ENCODE peak calls at places on chromosomes 6 and 20, in five cellular contexts. J is uterus, K is heart left ventricle, N is tibial nerve, I is upper lobe of left lung. V is an unnamed sample.

GRCh38 chr20:58705525-58705924 is 12.9 kb downstream of the NPEPL1 start:
- DNase-seq in I (no peak), J (peak; percentile 8), K (peak; percentile 18), N (no peak), V (no peak)

GRCh38 chr6:311679-312220 is 19.5 kb downstream of the DUSP22 start:
- DNase-seq in I (no peak), J (no peak), K (peak; percentile 76), N (no peak), V (no peak)

GRCh38 chr6:35062676-35063574 is 78.2 kb downstream of the TCP11 start:
- DNase-seq in N (no peak), K (no peak), I (no peak), J (no peak), V (no peak)

GRCh38 chr20:46215913-46216707 is 92.2 kb downstream of the CDH22 start:
- DNase-seq in J (no peak), I (no peak), K (peak; percentile 60), N (no peak), V (no peak)

GRCh38 chr6:84738996-84739865 is 25.2 kb downstream of the TBX18 start:
- DNase-seq in I (no peak), N (no peak), K (no peak), J (no peak), V (no peak)

GRCh38 chr6:32825966-32826365 is 9.2 kb upstream of the HLA-DOB start:
- DNase-seq in I (no peak), J (no peak), K (no peak), N (no peak), V (no peak)

GRCh38 chr6:80249897-80250296 is 143.4 kb downstream of the BCKDHB start:
- DNase-seq in N (no peak), I (no peak), J (no peak), K (no peak), V (no peak)

GRCh38 chr6:14734416-14735340 is 511.2 kb upstream of the JARID2 start:
- DNase-seq in J (no peak), N (no peak), I (no peak), K (no peak), V (no peak)

GRCh38 chr6:111558690-111559192 is 46.9 kb downstream of the TRAF3IP2 start:
- DNase-seq in J (no peak), K (no peak), I (no peak), N (no peak), V (no peak)

GRCh38 chr20:46559685-46560440 is 9.4 kb upstream of the OCSTAMP start:
- DNase-seq in I (no peak), N (no peak), J (no peak), K (no peak), V (no peak)

GRCh38 chr6:33609019-33609418 is 12.1 kb upstream of the ITPR3 start:
- DNase-seq in N (no peak), I (no peak), J (no peak), K (no peak), V (no peak)

GRCh38 chr6:166078294-166078693 is 89.4 kb downstream of the TBXT start:
- DNase-seq in J (no peak), I (no peak), K (no peak), N (no peak), V (no peak)

GRCh38 chr6:64012351-64013060 is 376.9 kb downstream of the PHF3 start:
- DNase-seq in K (no peak), I (no peak), J (no peak), N (no peak), V (no peak)

GRCh38 chr6:22466665-22467064 is 102.7 kb upstream of the HDGFL1 start:
- DNase-seq in N (no peak), J (no peak), K (no peak), I (no peak), V (no peak)

GRCh38 chr6:148470606-148471299 is 128.1 kb downstream of the SASH1 start:
- DNase-seq in N (no peak), K (no peak), I (no peak), J (no peak), V (no peak)

GRCh38 chr20:49956689-49957443 is 20.7 kb downstream of the RNF114 start:
- DNase-seq in N (no peak), J (no peak), I (peak; percentile 54), K (peak; percentile 84), V (no peak)

GRCh38 chr6:105651969-105652368 is 249.1 kb upstream of the PREP start:
- DNase-seq in K (no peak), J (no peak), N (no peak), I (no peak), V (no peak)

GRCh38 chr6:139515511-139515910 is 141.1 kb upstream of the CITED2 start:
- DNase-seq in K (no peak), J (no peak), I (no peak), N (no peak), V (no peak)

DNA sequence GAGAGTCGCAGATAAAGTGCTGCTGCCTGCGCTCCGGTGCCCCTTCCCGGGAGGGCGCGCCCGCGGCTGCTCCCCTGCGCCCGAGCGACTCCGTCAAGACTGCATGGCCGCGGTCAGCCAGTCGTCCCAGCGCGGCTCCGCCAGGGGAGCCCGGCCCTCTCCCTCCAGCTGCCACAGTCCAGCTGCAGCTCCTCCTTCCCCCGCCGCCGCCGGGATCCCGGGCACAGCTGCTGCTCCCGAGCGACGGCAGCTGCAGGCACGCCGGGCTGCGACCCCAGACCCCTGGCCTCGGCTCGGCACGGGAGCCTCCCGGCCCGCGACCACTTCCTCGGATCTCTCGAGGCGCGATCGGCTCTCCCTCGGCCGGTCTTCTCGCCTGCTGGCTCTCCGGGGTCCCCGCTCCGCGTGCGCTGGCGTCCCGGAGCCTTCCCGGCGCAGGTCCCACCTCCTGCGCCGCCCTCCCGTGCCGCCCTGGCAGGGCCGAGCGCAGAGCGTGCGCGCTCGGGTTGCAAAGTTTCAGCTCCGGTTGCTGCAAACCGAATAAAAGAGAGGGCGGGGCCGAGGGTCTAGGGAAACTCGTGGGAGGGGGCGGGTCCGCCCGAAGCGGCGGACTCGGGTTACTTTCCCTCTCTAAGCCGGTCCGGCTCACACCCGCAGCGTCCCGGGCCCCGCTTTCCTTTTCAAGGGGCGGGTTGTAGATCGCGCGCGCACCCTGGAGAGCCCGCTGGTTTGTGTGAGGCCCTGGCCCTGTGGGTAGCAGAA is at the start of gene CNKSR3:
- DNase-seq in K (peak; percentile 91), N (peak; percentile 71), J (peak; percentile 90), I (peak; percentile 93), V (peak; percentile 96)
- TF ChIP-seq POLR2A in K (peak; percentile 85), N (peak; percentile 83), J (peak; percentile 93), I (no peak), V (no peak)

GRCh38 chr6:56838016-56838555 is 116.8 kb upstream of the BEND6 start:
- DNase-seq in K (no peak), N (no peak), J (no peak), I (no peak), V (no peak)

GRCh38 chr6:56837322-56837894 is 117.5 kb upstream of the BEND6 start:
- DNase-seq in J (no peak), K (no peak), I (no peak), N (no peak), V (no peak)

GRCh38 chr6:56840467-56841371 is 114.2 kb upstream of the BEND6 start:
- DNase-seq in J (no peak), K (no peak), N (no peak), I (no peak), V (no peak)

GRCh38 chr6:56839533-56840183 is 115.2 kb upstream of the BEND6 start:
- DNase-seq in N (no peak), I (no peak), K (no peak), J (no peak), V (no peak)

DNA sequence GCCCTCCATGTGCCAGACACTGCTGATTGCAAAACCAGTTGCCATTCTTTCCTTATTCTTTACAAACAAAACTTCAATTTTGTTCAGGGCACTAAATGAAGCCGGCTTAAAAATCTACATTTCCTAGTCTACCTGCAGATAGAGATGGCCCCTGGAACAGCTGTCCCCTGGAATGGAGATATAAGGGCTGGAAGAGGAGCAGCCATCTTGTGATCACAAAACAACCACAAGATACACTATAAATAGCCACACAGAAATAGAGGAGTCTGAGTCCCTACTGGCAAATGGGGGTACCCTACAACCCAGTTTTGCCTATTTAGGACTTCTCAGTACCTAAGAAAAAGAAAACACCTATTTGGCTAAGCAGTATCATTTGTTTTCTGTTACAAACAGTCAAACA is 115.9 kb upstream of the BEND6 start:
- DNase-seq in J (no peak), I (no peak), K (no peak), N (no peak), V (no peak)
- H3K4me3 ChIP-seq in J (no peak overlapping the region), I (no peak overlapping the region), K (no peak overlapping the region), N (no peak overlapping the region), V (no peak overlapping the region)

GRCh38 chr6:26284537-26285142 is 80.4 kb upstream of the BTN3A2 start:
- DNase-seq in J (peak; percentile 60), N (no peak), K (peak; percentile 70), I (peak; percentile 83), V (no peak)

GRCh38 chr6:26288155-26288554 is 76.8 kb upstream of the BTN3A2 start:
- DNase-seq in K (no peak), I (no peak), J (no peak), N (no peak), V (no peak)

GRCh38 chr6:26286168-26286854 is 78.7 kb upstream of the BTN3A2 start:
- DNase-seq in J (peak; percentile 69), I (peak; percentile 76), K (peak; percentile 42), N (peak; percentile 59), V (peak; percentile 74)

GRCh38 chr6:26280409-26280808 is 84.6 kb upstream of the BTN3A2 start:
- DNase-seq in I (no peak), N (no peak), K (no peak), J (no peak), V (no peak)

GRCh38 chr6:26285143-26286134 is 79.6 kb upstream of the BTN3A2 start:
- DNase-seq in N (peak; percentile 96), J (peak; percentile 95), K (peak; percentile 97), I (peak; percentile 89), V (peak; percentile 99)
- TF ChIP-seq POLR2A in N (peak; percentile 81), J (peak; percentile 86), K (peak; percentile 78), I (no peak), V (no peak)

GRCh38 chr6:151804585-151805285 is 2.7 kb upstream of the ESR1 start:
- DNase-seq in N (no peak), I (no peak), K (no peak), J (no peak), V (no peak)

GRCh38 chr6:151805286-151805840 is 2.1 kb upstream of the ESR1 start:
- DNase-seq in I (peak; percentile 29), K (peak; percentile 34), N (no peak), J (peak; percentile 66), V (no peak)

GRCh38 chr6:151808331-151809241 is 1.1 kb downstream of the ESR1 start:
- DNase-seq in I (peak; percentile 59), N (no peak), J (peak; percentile 60), K (no peak), V (peak; percentile 30)

GRCh38 chr6:151806757-151807512 is 547 bp upstream of the ESR1 start:
- DNase-seq in I (no peak), N (no peak), K (no peak), J (peak; percentile 18), V (no peak)

DNA sequence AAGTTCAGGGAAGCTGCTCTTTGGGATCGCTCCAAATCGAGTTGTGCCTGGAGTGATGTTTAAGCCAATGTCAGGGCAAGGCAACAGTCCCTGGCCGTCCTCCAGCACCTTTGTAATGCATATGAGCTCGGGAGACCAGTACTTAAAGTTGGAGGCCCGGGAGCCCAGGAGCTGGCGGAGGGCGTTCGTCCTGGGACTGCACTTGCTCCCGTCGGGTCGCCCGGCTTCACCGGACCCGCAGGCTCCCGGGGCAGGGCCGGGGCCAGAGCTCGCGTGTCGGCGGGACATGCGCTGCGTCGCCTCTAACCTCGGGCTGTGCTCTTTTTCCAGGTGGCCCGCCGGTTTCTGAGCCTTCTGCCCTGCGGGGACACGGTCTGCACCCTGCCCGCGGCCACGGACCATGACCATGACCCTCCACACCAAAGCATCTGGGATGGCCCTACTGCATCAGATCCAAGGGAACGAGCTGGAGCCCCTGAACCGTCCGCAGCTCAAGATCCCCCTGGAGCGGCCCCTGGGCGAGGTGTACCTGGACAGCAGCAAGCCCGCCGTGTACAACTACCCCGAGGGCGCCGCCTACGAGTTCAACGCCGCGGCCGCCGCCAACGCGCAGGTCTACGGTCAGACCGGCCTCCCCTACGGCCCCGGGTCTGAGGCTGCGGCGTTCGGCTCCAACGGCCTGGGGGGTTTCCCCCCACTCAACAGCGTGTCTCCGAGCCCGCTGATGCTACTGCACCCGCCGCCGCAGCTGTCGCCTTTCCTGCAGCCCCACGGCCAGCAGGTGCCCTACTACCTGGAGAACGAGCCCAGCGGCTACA is at the start of gene ESR1:
- DNase-seq in K (peak; percentile 44), N (no peak), J (peak; percentile 71), I (peak; percentile 89), V (peak; percentile 91)
- H3K4me3 ChIP-seq in K (peak within 1 kb of the TSS; percentile 45), N (peak within 1 kb of the TSS; percentile 37), J (peak within 1 kb of the TSS; percentile 59), I (peak within 1 kb of the TSS; percentile 56), V (peak within 1 kb of the TSS; percentile 32)

V was measured in lower leg skin.